ENCODE peak calls at places on chromosome 21, in seven cellular contexts. Y, V, A, F, L, R and S are unnamed samples.

GRCh38 chr21:27423073-27423472 is 456.2 kb upstream of the ADAMTS5 start:
- DNase-seq in Y (no peak), L (peak), F (peak), V (peak), R (no peak), A (no peak), S (no peak)

GRCh38 chr21:46029201-46029924 is 47.8 kb downstream of the COL6A1 start:
- DNase-seq in V (no peak), Y (no peak), L (no peak), R (no peak), F (no peak), A (no peak), S (no peak)

GRCh38 chr21:39217356-39218081 is 34.3 kb upstream of the PSMG1 start:
- DNase-seq in V (no peak), R (no peak), Y (peak), A (no peak), L (no peak), F (no peak), S (no peak)

GRCh38 chr21:45942755-45943629 is 38.6 kb upstream of the COL6A1 start:
- DNase-seq in F (no peak), L (no peak), Y (no peak), V (no peak), R (no peak), A (no peak), S (no peak)

GRCh38 chr21:9737871-9738520 is 783.4 kb upstream of the TPTE start:
- DNase-seq in V (no peak), Y (no peak), F (no peak), R (no peak), L (no peak), A (no peak), S (no peak)

GRCh38 chr21:46661211-46661625 is 25.7 kb downstream of the PRMT2 start:
- DNase-seq in L (peak), A (no peak), Y (no peak), V (peak), R (peak), F (peak), S (peak)

GRCh38 chr21:45292399-45293213 is 4.9 kb upstream of the POFUT2 start:
- DNase-seq in Y (peak), V (peak), L (peak), R (peak), A (peak), F (peak), S (peak)

GRCh38 chr21:44737706-44738354 is 26.5 kb upstream of the TSPEAR start:
- DNase-seq in R (no peak), F (no peak), V (no peak), L (no peak), Y (no peak), A (no peak), S (peak)

GRCh38 chr21:36803801-36804452 is 105.0 kb downstream of the SIM2 start:
- DNase-seq in Y (no peak), V (no peak), L (no peak), F (no peak), R (no peak), A (no peak), S (peak)

GRCh38 chr21:46111857-46112730 is 14.2 kb downstream of the COL6A2 start:
- DNase-seq in R (peak), Y (no peak), F (peak), A (peak), V (no peak), L (peak), S (no peak)

GRCh38 chr21:19998450-19998849 is 999.8 kb upstream of the NCAM2 start:
- DNase-seq in A (no peak), F (no peak), Y (no peak), L (no peak), V (no peak), R (no peak), S (no peak)

GRCh38 chr21:14064296-14064645 is 146.5 kb downstream of the LIPI start:
- DNase-seq in Y (no peak), V (no peak), A (no peak), F (peak), R (no peak), L (no peak), S (peak)

GRCh38 chr21:43911015-43911934 is 46.3 kb downstream of the AGPAT3 start:
- DNase-seq in R (peak), Y (no peak), A (no peak), V (no peak), F (no peak), L (no peak), S (no peak)

GRCh38 chr21:35976481-35976880 is 83.8 kb downstream of the SETD4 start:
- DNase-seq in L (no peak), F (no peak), Y (no peak), R (no peak), V (no peak), A (no peak), S (no peak)

GRCh38 chr21:16605588-16605987 is 875.8 kb downstream of the USP25 start:
- DNase-seq in F (no peak), V (no peak), Y (no peak), A (no peak), L (no peak), R (no peak), S (peak)

GRCh38 chr21:45283019-45283610 is 4.6 kb downstream of the POFUT2 start:
- DNase-seq in V (no peak), R (peak), F (peak), L (no peak), Y (no peak), A (no peak), S (no peak)

GRCh38 chr21:27246741-27247140 is 279.9 kb upstream of the ADAMTS5 start:
- DNase-seq in Y (no peak), A (no peak), V (no peak), F (no peak), R (no peak), L (no peak), S (no peak)

GRCh38 chr21:31714741-31715365 is 17.1 kb downstream of the SCAF4 start:
- DNase-seq in V (no peak), R (no peak), Y (no peak), L (no peak), A (no peak), F (no peak), S (no peak)

GRCh38 chr21:20276377-20276776 is 721.8 kb upstream of the NCAM2 start:
- DNase-seq in Y (no peak), A (no peak), F (no peak), V (no peak), L (no peak), R (no peak), S (no peak)

GRCh38 chr21:36323032-36323431 is 3.0 kb downstream of the MORC3 start:
- DNase-seq in A (no peak), F (no peak), L (no peak), V (no peak), Y (no peak), R (no peak), S (no peak)

GRCh38 chr21:29701676-29702075 is 238.1 kb downstream of the GRIK1 start:
- DNase-seq in R (no peak), F (no peak), L (no peak), Y (no peak), A (no peak), V (no peak), S (no peak)

GRCh38 chr21:34078915-34079314 is 5.5 kb downstream of the MRPS6 start:
- DNase-seq in L (no peak), V (no peak), R (no peak), F (no peak), Y (no peak), A (no peak), S (no peak)

GRCh38 chr21:41605178-41605933 is 97.4 kb upstream of the TMPRSS2 start:
- DNase-seq in V (no peak), Y (no peak), L (no peak), A (no peak), F (no peak), R (peak), S (no peak)

GRCh38 chr21:37460196-37460595 is 93.6 kb downstream of the DYRK1A start:
- DNase-seq in V (no peak), L (no peak), R (no peak), F (no peak), Y (no peak), A (no peak), S (no peak)

GRCh38 chr21:34606051-34606450 is 8.9 kb downstream of the RCAN1 start:
- DNase-seq in F (no peak), V (no peak), Y (no peak), A (no peak), L (no peak), R (no peak), S (no peak)